ENCODE peak calls at places on chromosomes 5 and 9, in four cellular contexts. One of them, this sample, is unnamed.

GRCh38 chr5:79845448-79846197 is 145.4 kb downstream of the MTX3 start:
- DNase-seq in ELF-1: no peak
- DNase-seq in activated CD8-positive, alpha-beta memory T cell treated with anti-CD3 and anti-CD28 coated beads for 48 hours: no peak
- DNase-seq in activated T-cell treated with anti-CD3 and anti-CD28 coated beads, Interleukin-2, amount 50 U/mL, for 72 hours: peak
- DNase-seq in this sample: peak

GRCh38 chr9:18778846-18779245 is 254.2 kb downstream of the SAXO1 start:
- DNase-seq in activated CD8-positive, alpha-beta memory T cell treated with anti-CD3 and anti-CD28 coated beads for 48 hours: no peak
- DNase-seq in ELF-1: no peak
- DNase-seq in activated T-cell treated with anti-CD3 and anti-CD28 coated beads, Interleukin-2, amount 50 U/mL, for 72 hours: no peak
- DNase-seq in this sample: no peak

GRCh38 chr5:133309981-133310630 is 258.3 kb downstream of the HSPA4 start:
- DNase-seq in activated T-cell treated with anti-CD3 and anti-CD28 coated beads, Interleukin-2, amount 50 U/mL, for 72 hours: no peak
- DNase-seq in ELF-1: no peak
- DNase-seq in activated CD8-positive, alpha-beta memory T cell treated with anti-CD3 and anti-CD28 coated beads for 48 hours: no peak
- DNase-seq in this sample: no peak

GRCh38 chr5:180799194-180799593 is 3.4 kb downstream of the MGAT1 start:
- DNase-seq in activated T-cell treated with anti-CD3 and anti-CD28 coated beads, Interleukin-2, amount 50 U/mL, for 72 hours: no peak
- DNase-seq in ELF-1: peak
- DNase-seq in activated CD8-positive, alpha-beta memory T cell treated with anti-CD3 and anti-CD28 coated beads for 48 hours: no peak
- DNase-seq in this sample: no peak

GRCh38 chr9:137630684-137631083 is 11.9 kb downstream of the EHMT1 start:
- DNase-seq in ELF-1: no peak
- DNase-seq in activated CD8-positive, alpha-beta memory T cell treated with anti-CD3 and anti-CD28 coated beads for 48 hours: no peak
- DNase-seq in activated T-cell treated with anti-CD3 and anti-CD28 coated beads, Interleukin-2, amount 50 U/mL, for 72 hours: no peak
- DNase-seq in this sample: no peak

GRCh38 chr9:96158909-96159575 is 142.9 kb downstream of the HSD17B3 start:
- DNase-seq in ELF-1: no peak
- DNase-seq in activated T-cell treated with anti-CD3 and anti-CD28 coated beads, Interleukin-2, amount 50 U/mL, for 72 hours: no peak
- DNase-seq in activated CD8-positive, alpha-beta memory T cell treated with anti-CD3 and anti-CD28 coated beads for 48 hours: no peak
- DNase-seq in this sample: no peak

GRCh38 chr5:72140711-72141110 is 33.4 kb downstream of the MAP1B start:
- DNase-seq in activated T-cell treated with anti-CD3 and anti-CD28 coated beads, Interleukin-2, amount 50 U/mL, for 72 hours: no peak
- DNase-seq in ELF-1: no peak
- DNase-seq in activated CD8-positive, alpha-beta memory T cell treated with anti-CD3 and anti-CD28 coated beads for 48 hours: no peak
- DNase-seq in this sample: no peak

GRCh38 chr9:95055851-95056551 is 261.5 kb downstream of the FANCC start:
- DNase-seq in activated T-cell treated with anti-CD3 and anti-CD28 coated beads, Interleukin-2, amount 50 U/mL, for 72 hours: no peak
- DNase-seq in activated CD8-positive, alpha-beta memory T cell treated with anti-CD3 and anti-CD28 coated beads for 48 hours: no peak
- DNase-seq in ELF-1: no peak
- DNase-seq in this sample: no peak

GRCh38 chr9:93884808-93885207 is 70.3 kb downstream of the BARX1 start:
- DNase-seq in activated CD8-positive, alpha-beta memory T cell treated with anti-CD3 and anti-CD28 coated beads for 48 hours: no peak
- DNase-seq in ELF-1: no peak
- DNase-seq in activated T-cell treated with anti-CD3 and anti-CD28 coated beads, Interleukin-2, amount 50 U/mL, for 72 hours: no peak
- DNase-seq in this sample: no peak

GRCh38 chr9:129597355-129598088 is 23.4 kb downstream of the C9orf50 start:
- DNase-seq in activated T-cell treated with anti-CD3 and anti-CD28 coated beads, Interleukin-2, amount 50 U/mL, for 72 hours: peak
- DNase-seq in ELF-1: peak
- DNase-seq in activated CD8-positive, alpha-beta memory T cell treated with anti-CD3 and anti-CD28 coated beads for 48 hours: no peak
- DNase-seq in this sample: peak

GRCh38 chr5:64811050-64811640 is 42.4 kb downstream of the CWC27 start:
- DNase-seq in ELF-1: peak
- DNase-seq in activated T-cell treated with anti-CD3 and anti-CD28 coated beads, Interleukin-2, amount 50 U/mL, for 72 hours: no peak
- DNase-seq in activated CD8-positive, alpha-beta memory T cell treated with anti-CD3 and anti-CD28 coated beads for 48 hours: no peak
- DNase-seq in this sample: no peak

GRCh38 chr5:177023247-177023703 is 779 bp downstream of the ZNF346 start:
- DNase-seq in activated CD8-positive, alpha-beta memory T cell treated with anti-CD3 and anti-CD28 coated beads for 48 hours: peak
- DNase-seq in ELF-1: peak
- DNase-seq in activated T-cell treated with anti-CD3 and anti-CD28 coated beads, Interleukin-2, amount 50 U/mL, for 72 hours: peak
- DNase-seq in this sample: peak

This sample was measured in T-helper 2 cell treated with Interferon-gamma antibody and Interleukin-4, amounts not matched to agents 5 μg/mL and 100 μg/mL, for 36 hours.